ENCODE peak calls at places on chromosomes 16 and 17, in seven cellular contexts. One of them, this sample, is unnamed. For H3K36me3, the result is how much of the 10 kb centered on the place peaks cover.

GRCh38 chr16:1433756-1434155 is 2.9 kb downstream of the PERCC1 start:
- DNase-seq in prostate gland: no peak
- DNase-seq in colonic mucosa: no peak
- DNase-seq in effector memory CD4-positive, alpha-beta T cell: no peak
- DNase-seq in PC-3: no peak
- DNase-seq in uterus: no peak
- DNase-seq in iPS DF 6.9: no peak
- DNase-seq in this sample: no peak

GRCh38 chr17:50661795-50662391 is 27.2 kb downstream of the ABCC3 start:
- DNase-seq in effector memory CD4-positive, alpha-beta T cell: no peak
- DNase-seq in uterus: peak
- DNase-seq in prostate gland: peak
- DNase-seq in iPS DF 6.9: no peak
- DNase-seq in colonic mucosa: peak
- DNase-seq in PC-3: peak
- DNase-seq in this sample: peak

GRCh38 chr16:15493416-15494181 is 59.2 kb downstream of the BMERB1 start:
- DNase-seq in colonic mucosa: no peak
- DNase-seq in prostate gland: no peak
- DNase-seq in iPS DF 6.9: no peak
- DNase-seq in PC-3: no peak
- DNase-seq in uterus: peak
- DNase-seq in effector memory CD4-positive, alpha-beta T cell: no peak
- DNase-seq in this sample: peak

GRCh38 chr17:51000835-51001638 is 119.6 kb downstream of the SPAG9 start:
- DNase-seq in PC-3: peak
- DNase-seq in effector memory CD4-positive, alpha-beta T cell: peak
- DNase-seq in uterus: no peak
- DNase-seq in prostate gland: peak
- DNase-seq in colonic mucosa: peak
- DNase-seq in iPS DF 6.9: peak
- DNase-seq in this sample: no peak

GRCh38 chr16:83895243-83895642 is 3.7 kb upstream of the MLYCD start:
- DNase-seq in uterus: no peak
- DNase-seq in prostate gland: no peak
- DNase-seq in colonic mucosa: no peak
- DNase-seq in PC-3: no peak
- DNase-seq in effector memory CD4-positive, alpha-beta T cell: no peak
- DNase-seq in iPS DF 6.9: no peak
- DNase-seq in this sample: no peak

GRCh38 chr17:4161179-4161559 is 18.2 kb downstream of the CYB5D2 start:
- DNase-seq in effector memory CD4-positive, alpha-beta T cell: no peak
- DNase-seq in iPS DF 6.9: no peak
- DNase-seq in prostate gland: peak
- DNase-seq in colonic mucosa: no peak
- DNase-seq in PC-3: peak
- DNase-seq in uterus: no peak
- DNase-seq in this sample: peak

GRCh38 chr17:19940722-19941464 is 36.7 kb downstream of the AKAP10 start:
- DNase-seq in colonic mucosa: no peak
- DNase-seq in iPS DF 6.9: no peak
- DNase-seq in prostate gland: peak
- DNase-seq in uterus: no peak
- DNase-seq in effector memory CD4-positive, alpha-beta T cell: no peak
- DNase-seq in PC-3: peak
- DNase-seq in this sample: no peak

GRCh38 chr17:83100853-83101391 is 21.5 kb downstream of the METRNL start:
- DNase-seq in colonic mucosa: no peak
- DNase-seq in iPS DF 6.9: no peak
- DNase-seq in prostate gland: no peak
- DNase-seq in PC-3: no peak
- DNase-seq in effector memory CD4-positive, alpha-beta T cell: no peak
- DNase-seq in uterus: no peak
- DNase-seq in this sample: no peak

GRCh38 chr16:82761236-82761635 is 134.5 kb downstream of the CDH13 start:
- DNase-seq in PC-3: no peak
- DNase-seq in prostate gland: peak
- DNase-seq in colonic mucosa: no peak
- DNase-seq in effector memory CD4-positive, alpha-beta T cell: no peak
- DNase-seq in uterus: peak
- DNase-seq in iPS DF 6.9: no peak
- DNase-seq in this sample: peak

DNA sequence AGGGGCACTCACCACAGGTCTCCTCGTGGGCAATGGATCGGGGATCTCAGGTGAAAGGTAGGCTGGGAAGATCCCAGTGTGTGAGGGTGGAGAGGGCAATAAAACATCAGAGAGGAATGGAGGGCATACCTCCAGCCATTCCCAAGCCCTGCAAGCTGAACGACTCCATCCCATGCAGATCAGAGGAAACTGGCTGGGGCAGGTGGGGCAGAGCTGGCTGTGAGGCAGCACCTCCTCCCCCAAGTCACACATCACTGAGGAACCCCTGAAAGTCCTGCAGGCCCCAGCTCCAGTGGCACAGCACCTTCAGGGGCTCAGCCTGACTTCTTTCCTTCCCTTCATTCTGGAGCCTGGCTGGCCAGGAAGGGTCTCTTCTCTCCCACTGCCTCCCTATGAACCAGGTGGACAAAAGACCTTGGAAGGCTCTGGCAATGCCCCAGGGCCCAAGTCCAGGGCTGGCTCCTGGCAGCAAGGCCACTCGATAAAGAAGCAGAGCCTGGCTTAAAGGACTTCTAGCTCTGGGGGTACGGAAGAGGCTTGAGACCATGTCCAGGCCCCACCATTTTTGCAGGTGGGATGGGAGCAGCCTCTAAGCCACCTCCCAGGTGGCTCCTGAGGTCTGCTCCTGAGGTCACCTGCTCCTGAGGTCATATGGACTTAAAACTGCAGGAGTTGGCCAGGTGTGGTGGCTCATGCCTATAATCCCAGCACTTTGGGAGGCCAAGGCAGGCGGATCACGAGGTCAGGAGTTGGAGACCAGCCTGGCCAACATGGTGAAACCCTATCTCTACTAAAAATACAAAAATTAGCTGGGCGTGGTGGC is 13.5 kb upstream of the TMEM208 start:
- DNase-seq in effector memory CD4-positive, alpha-beta T cell: no peak
- DNase-seq in iPS DF 6.9: no peak
- DNase-seq in prostate gland: no peak
- DNase-seq in uterus: no peak
- DNase-seq in PC-3: no peak
- DNase-seq in colonic mucosa: no peak
- DNase-seq in this sample: no peak
- H3K4me3 ChIP-seq in effector memory CD4-positive, alpha-beta T cell: no peak
- H3K4me3 ChIP-seq in iPS DF 6.9: no peak
- H3K4me3 ChIP-seq in prostate gland: no peak
- H3K4me3 ChIP-seq in uterus: no peak
- H3K4me3 ChIP-seq in PC-3: no peak
- H3K4me3 ChIP-seq in colonic mucosa: no peak
- H3K4me3 ChIP-seq in this sample: no peak

GRCh38 chr17:36992701-36993100 is 43.9 kb downstream of the AATF start:
- DNase-seq in PC-3: no peak
- DNase-seq in uterus: no peak
- DNase-seq in prostate gland: no peak
- DNase-seq in colonic mucosa: no peak
- DNase-seq in iPS DF 6.9: no peak
- DNase-seq in effector memory CD4-positive, alpha-beta T cell: no peak
- DNase-seq in this sample: no peak
- H3K36me3 ChIP-seq in PC-3: under half
- H3K36me3 ChIP-seq in uterus: under half
- H3K36me3 ChIP-seq in prostate gland: under half
- H3K36me3 ChIP-seq in colonic mucosa: under half
- H3K36me3 ChIP-seq in iPS DF 6.9: under half
- H3K36me3 ChIP-seq in effector memory CD4-positive, alpha-beta T cell: half or more
- H3K36me3 ChIP-seq in this sample: half or more

DNA sequence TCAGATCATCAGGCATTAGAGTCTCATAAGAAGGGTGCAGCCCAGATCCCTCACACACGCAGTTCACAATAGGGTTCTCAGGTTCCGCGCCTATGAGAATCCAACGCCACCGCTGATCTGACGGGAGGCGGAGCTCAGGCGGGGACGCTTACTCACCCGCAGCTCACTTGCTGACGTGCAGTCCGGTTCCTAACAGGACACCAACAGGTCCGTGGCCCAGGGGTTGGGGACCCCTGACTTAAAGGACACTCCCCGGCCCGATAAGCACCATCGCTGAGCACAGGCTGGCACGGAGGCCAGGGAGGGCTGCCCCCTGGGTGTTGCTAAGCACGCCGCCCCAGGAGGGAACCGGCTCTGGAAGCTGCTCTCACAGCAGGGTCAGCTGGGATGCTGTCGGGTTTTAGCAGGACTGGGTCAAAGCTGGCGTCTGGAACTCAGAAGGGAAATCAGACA is 30.1 kb upstream of the BAHCC1 start:
- DNase-seq in prostate gland: peak
- DNase-seq in PC-3: peak
- DNase-seq in iPS DF 6.9: no peak
- DNase-seq in uterus: peak
- DNase-seq in effector memory CD4-positive, alpha-beta T cell: no peak
- DNase-seq in colonic mucosa: peak
- DNase-seq in this sample: no peak
- H3K4me3 ChIP-seq in prostate gland: peak
- H3K4me3 ChIP-seq in PC-3: peak
- H3K4me3 ChIP-seq in iPS DF 6.9: peak
- H3K4me3 ChIP-seq in uterus: peak
- H3K4me3 ChIP-seq in effector memory CD4-positive, alpha-beta T cell: peak
- H3K4me3 ChIP-seq in colonic mucosa: peak
- H3K4me3 ChIP-seq in this sample: no peak

DNA sequence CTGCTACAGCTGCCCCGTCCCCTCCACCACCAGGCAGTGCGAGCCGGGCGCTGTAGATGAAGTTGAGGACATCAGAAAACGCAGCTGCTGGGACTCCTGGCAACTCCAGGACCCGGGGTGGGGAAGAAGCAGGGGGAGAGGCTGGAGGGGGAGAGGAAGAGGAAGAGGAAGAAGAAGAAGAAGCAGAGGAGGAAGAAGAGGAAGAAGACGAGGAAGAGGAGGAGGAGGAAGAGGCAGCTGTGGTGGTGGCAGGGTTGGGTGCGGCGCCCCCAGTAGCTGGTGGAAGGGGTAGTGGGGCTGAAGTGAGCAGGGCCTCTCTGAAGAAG is 13.2 kb downstream of the ZBTB4 start:
- DNase-seq in colonic mucosa: no peak
- DNase-seq in effector memory CD4-positive, alpha-beta T cell: no peak
- DNase-seq in PC-3: no peak
- DNase-seq in prostate gland: no peak
- DNase-seq in iPS DF 6.9: no peak
- DNase-seq in uterus: no peak
- DNase-seq in this sample: no peak
- H3K36me3 ChIP-seq in colonic mucosa: under half
- H3K36me3 ChIP-seq in effector memory CD4-positive, alpha-beta T cell: under half
- H3K36me3 ChIP-seq in PC-3: under half
- H3K36me3 ChIP-seq in prostate gland: under half
- H3K36me3 ChIP-seq in iPS DF 6.9: under half
- H3K36me3 ChIP-seq in uterus: under half
- H3K36me3 ChIP-seq in this sample: under half

GRCh38 chr17:28369684-28370034 is 448 bp downstream of the VTN start:
- DNase-seq in PC-3: no peak
- DNase-seq in effector memory CD4-positive, alpha-beta T cell: no peak
- DNase-seq in colonic mucosa: no peak
- DNase-seq in uterus: no peak
- DNase-seq in prostate gland: no peak
- DNase-seq in iPS DF 6.9: no peak
- DNase-seq in this sample: no peak

GRCh38 chr17:28368915-28369683 is 1.0 kb downstream of the VTN start:
- DNase-seq in colonic mucosa: no peak
- DNase-seq in prostate gland: no peak
- DNase-seq in effector memory CD4-positive, alpha-beta T cell: no peak
- DNase-seq in PC-3: no peak
- DNase-seq in iPS DF 6.9: no peak
- DNase-seq in uterus: no peak
- DNase-seq in this sample: no peak

GRCh38 chr17:28371245-28372202 is at the start of gene SARM1:
- DNase-seq in iPS DF 6.9: peak
- DNase-seq in uterus: peak
- DNase-seq in effector memory CD4-positive, alpha-beta T cell: peak
- DNase-seq in PC-3: no peak
- DNase-seq in colonic mucosa: peak
- DNase-seq in prostate gland: peak
- DNase-seq in this sample: peak

GRCh38 chr17:28370744-28371103 is 617 bp upstream of the VTN start:
- DNase-seq in colonic mucosa: no peak
- DNase-seq in effector memory CD4-positive, alpha-beta T cell: no peak
- DNase-seq in iPS DF 6.9: no peak
- DNase-seq in prostate gland: no peak
- DNase-seq in PC-3: no peak
- DNase-seq in uterus: no peak
- DNase-seq in this sample: no peak

GRCh38 chr17:28370035-28370743 is at the start of gene VTN:
- DNase-seq in uterus: no peak
- DNase-seq in prostate gland: no peak
- DNase-seq in PC-3: no peak
- DNase-seq in effector memory CD4-positive, alpha-beta T cell: no peak
- DNase-seq in colonic mucosa: no peak
- DNase-seq in iPS DF 6.9: no peak
- DNase-seq in this sample: peak
- H3K4me3 ChIP-seq in uterus: peak
- H3K4me3 ChIP-seq in prostate gland: peak
- H3K4me3 ChIP-seq in PC-3: no peak
- H3K4me3 ChIP-seq in effector memory CD4-positive, alpha-beta T cell: peak
- H3K4me3 ChIP-seq in colonic mucosa: no peak
- H3K4me3 ChIP-seq in iPS DF 6.9: no peak
- H3K4me3 ChIP-seq in this sample: peak